ENCODE peak calls at places on chromosomes 6 and 20, in four cellular contexts. P is activated CD4-positive, alpha-beta T cell treated with anti-CD3 and anti-CD28 coated beads, Interleukin-2, amount 50 U/mL, for 4 hours; A is GM20000; M is mesendoderm. D is an unnamed sample.

GRCh38 chr6:35443341-35444030 is 8.7 kb upstream of the FANCE start:
- DNase-seq in A (no peak), P (no peak), M (no peak), D (no peak)

GRCh38 chr6:160160450-160160849 is 38.8 kb downstream of the SLC22A1 start:
- DNase-seq in A (no peak), P (no peak), M (no peak), D (no peak)

GRCh38 chr6:51273228-51273961 is 454.7 kb downstream of the TFAP2B start:
- DNase-seq in A (no peak), M (peak; percentile 45), P (no peak), D (no peak)

GRCh38 chr6:30037182-30037788 is 23.8 kb upstream of the POLR1H start:
- DNase-seq in M (peak; percentile 12), P (no peak), A (peak; percentile 33), D (peak; percentile 35)

GRCh38 chr6:12614468-12614867 is 102.1 kb upstream of the PHACTR1 start:
- DNase-seq in A (no peak), M (no peak), P (no peak), D (no peak)

GRCh38 chr20:59584278-59584925 is 19.9 kb upstream of the PHACTR3 start:
- DNase-seq in M (no peak), P (no peak), A (no peak), D (no peak)

GRCh38 chr6:33198853-33199436 is 1.5 kb downstream of the RXRB start:
- DNase-seq in M (no peak), A (no peak), P (no peak), D (no peak)

GRCh38 chr6:13247627-13248026 is 80.7 kb downstream of the TBC1D7 start:
- DNase-seq in M (no peak), P (no peak), A (no peak), D (no peak)

GRCh38 chr6:36968266-36968977 is 13.9 kb downstream of the PI16 start:
- DNase-seq in M (no peak), P (no peak), A (no peak), D (no peak)

GRCh38 chr6:72820906-72821305 is 199.0 kb downstream of the KCNQ5 start:
- DNase-seq in A (no peak), M (no peak), P (no peak), D (no peak)

GRCh38 chr6:133983099-133983939 is 30.3 kb downstream of the TBPL1 start:
- DNase-seq in A (no peak), M (peak; percentile 72), P (peak; percentile 34), D (no peak)

GRCh38 chr20:37318046-37318445 is 27.9 kb upstream of the SRC start:
- DNase-seq in A (no peak), P (no peak), M (no peak), D (no peak)

GRCh38 chr6:31763617-31763940 is 1.1 kb downstream of the SAPCD1 start:
- DNase-seq in M (peak; percentile 95), P (no peak), A (no peak), D (no peak)

GRCh38 chr6:25181923-25182322 is 97.3 kb upstream of the CARMIL1 start:
- DNase-seq in M (peak; percentile 19), P (no peak), A (no peak), D (no peak)

GRCh38 chr20:45965169-45966002 is 6.6 kb downstream of the ZNF335 start:
- DNase-seq in P (no peak), A (no peak), M (no peak), D (no peak)

GRCh38 chr20:64084209-64085152 is at the start of gene LKAAEAR1:
- DNase-seq in P (no peak), A (no peak), M (peak; percentile 80), D (no peak)

GRCh38 chr6:4364172-4364571 is 228.8 kb upstream of the ECI2 start:
- DNase-seq in P (no peak), A (no peak), M (no peak), D (no peak)

GRCh38 chr6:16944601-16945000 is 157.2 kb upstream of the STMND1 start:
- DNase-seq in P (no peak), A (no peak), M (no peak), D (no peak)

GRCh38 chr6:71197770-71198169 is 90.8 kb upstream of the OGFRL1 start:
- DNase-seq in M (no peak), P (no peak), A (no peak), D (no peak)

GRCh38 chr6:154653853-154654252 is 79.4 kb upstream of the SCAF8 start:
- DNase-seq in M (peak; percentile 37), A (no peak), P (no peak), D (no peak)

GRCh38 chr20:58852559-58853271 is at the start of gene GNAS:
- DNase-seq in M (peak; percentile 92), A (peak; percentile 73), P (peak; percentile 41), D (peak; percentile 65)

GRCh38 chr20:917416-917815 is 1.3 kb upstream of the ANGPT4 start:
- DNase-seq in P (no peak), M (no peak), A (no peak), D (no peak)

GRCh38 chr6:41846666-41847237 is 48.4 kb downstream of the USP49 start:
- DNase-seq in A (peak; percentile 64), P (peak; percentile 39), M (peak; percentile 67), D (peak; percentile 60)

GRCh38 chr20:62735331-62735821 is 26.7 kb downstream of the NTSR1 start:
- DNase-seq in A (no peak), M (no peak), P (peak; percentile 18), D (no peak)

GRCh38 chr6:94668896-94669295 is 908.4 kb upstream of the MANEA start:
- DNase-seq in A (no peak), M (peak; percentile 37), P (no peak), D (no peak)

GRCh38 chr20:59743308-59743707 is 139.0 kb downstream of the PHACTR3 start:
- DNase-seq in A (no peak), M (no peak), P (no peak), D (no peak)

GRCh38 chr6:43744931-43745727 is 24.9 kb upstream of the VEGFA start:
- DNase-seq in A (no peak), P (no peak), M (no peak), D (no peak)

GRCh38 chr6:160978141-160978926 is 13.2 kb upstream of the MAP3K4 start:
- DNase-seq in P (no peak), A (no peak), M (no peak), D (no peak)

GRCh38 chr20:14865169-14865568 is 527.8 kb upstream of the FLRT3 start:
- DNase-seq in A (no peak), P (no peak), M (no peak), D (no peak)

GRCh38 chr20:62225026-62225425 is 4.9 kb upstream of the HRH3 start:
- DNase-seq in M (no peak), P (no peak), A (no peak), D (no peak)

GRCh38 chr6:24720131-24720603 is 1.2 kb upstream of the C6orf62 start:
- DNase-seq in A (peak; percentile 61), M (peak; percentile 61), P (peak; percentile 67), D (peak; percentile 77)

D was measured in OCI-LY7.